ENCODE peak calls at places on chromosomes 4 and X, in six cellular contexts. One of them, this sample, is unnamed.

GRCh38 chr4:37802068-37802666 is 24.3 kb upstream of the PGM2 start:
- DNase-seq in mammary epithelial cell: peak; percentile 69
- DNase-seq in SK-N-SH: peak; percentile 63
- DNase-seq in psoas muscle: no peak
- DNase-seq in A673: peak; percentile 71
- DNase-seq in lower lobe of right lung: peak; percentile 60
- DNase-seq in this sample: no peak

GRCh38 chr4:825969-826330 is at the start of gene CPLX1:
- DNase-seq in mammary epithelial cell: no peak
- DNase-seq in SK-N-SH: peak; percentile 96
- DNase-seq in psoas muscle: peak; percentile 28
- DNase-seq in A673: peak; percentile 62
- DNase-seq in lower lobe of right lung: peak; percentile 44
- DNase-seq in this sample: no peak

GRCh38 chr4:14636563-14636962 is 365.7 kb upstream of the CPEB2 start:
- DNase-seq in mammary epithelial cell: no peak
- DNase-seq in SK-N-SH: no peak
- DNase-seq in psoas muscle: no peak
- DNase-seq in A673: no peak
- DNase-seq in lower lobe of right lung: no peak
- DNase-seq in this sample: no peak

GRCh38 chr4:122602277-122603142 is 18.4 kb downstream of the IL21 start:
- DNase-seq in mammary epithelial cell: peak; percentile 40
- DNase-seq in SK-N-SH: peak; percentile 8
- DNase-seq in psoas muscle: no peak
- DNase-seq in A673: peak; percentile 64
- DNase-seq in lower lobe of right lung: no peak
- DNase-seq in this sample: peak; percentile 13

GRCh38 chr4:147160908-147161513 is 215.3 kb upstream of the TTC29 start:
- DNase-seq in mammary epithelial cell: peak; percentile 49
- DNase-seq in SK-N-SH: peak; percentile 77
- DNase-seq in psoas muscle: no peak
- DNase-seq in A673: peak; percentile 76
- DNase-seq in lower lobe of right lung: no peak
- DNase-seq in this sample: no peak

GRCh38 chr4:56655209-56655626 is 25.9 kb downstream of the HOPX start:
- DNase-seq in mammary epithelial cell: no peak
- DNase-seq in SK-N-SH: peak; percentile 77
- DNase-seq in psoas muscle: peak; percentile 81
- DNase-seq in A673: no peak
- DNase-seq in lower lobe of right lung: no peak
- DNase-seq in this sample: no peak

GRCh38 chr4:85127653-85128052 is 161.2 kb upstream of the WDFY3 start:
- DNase-seq in mammary epithelial cell: peak; percentile 17
- DNase-seq in SK-N-SH: peak; percentile 77
- DNase-seq in psoas muscle: no peak
- DNase-seq in A673: peak; percentile 47
- DNase-seq in lower lobe of right lung: no peak
- DNase-seq in this sample: peak; percentile 18

GRCh38 chr4:98801259-98801725 is 127.6 kb downstream of the EIF4E start:
- DNase-seq in mammary epithelial cell: no peak
- DNase-seq in SK-N-SH: no peak
- DNase-seq in psoas muscle: no peak
- DNase-seq in A673: no peak
- DNase-seq in lower lobe of right lung: no peak
- DNase-seq in this sample: no peak

GRCh38 chrX:42106556-42106955 is 183.2 kb upstream of the CASK start:
- DNase-seq in mammary epithelial cell: no peak
- DNase-seq in SK-N-SH: no peak
- DNase-seq in psoas muscle: no peak
- DNase-seq in A673: no peak
- DNase-seq in lower lobe of right lung: no peak
- DNase-seq in this sample: no peak

GRCh38 chr4:40630335-40631021 is 814 bp upstream of the RBM47 start:
- DNase-seq in mammary epithelial cell: no peak
- DNase-seq in SK-N-SH: peak; percentile 21
- DNase-seq in psoas muscle: no peak
- DNase-seq in A673: no peak
- DNase-seq in lower lobe of right lung: peak; percentile 90
- DNase-seq in this sample: peak; percentile 78

GRCh38 chr4:34289962-34290361 is 1954.4 kb downstream of the ARAP2 start:
- DNase-seq in mammary epithelial cell: no peak
- DNase-seq in SK-N-SH: no peak
- DNase-seq in psoas muscle: no peak
- DNase-seq in A673: no peak
- DNase-seq in lower lobe of right lung: no peak
- DNase-seq in this sample: no peak

GRCh38 chr4:180949825-180950224 is 1293.4 kb upstream of the TENM3 start:
- DNase-seq in mammary epithelial cell: peak; percentile 93
- DNase-seq in SK-N-SH: no peak
- DNase-seq in psoas muscle: no peak
- DNase-seq in A673: no peak
- DNase-seq in lower lobe of right lung: no peak
- DNase-seq in this sample: no peak

GRCh38 chr4:76354517-76355473 is 48.3 kb downstream of the STBD1 start:
- DNase-seq in mammary epithelial cell: no peak
- DNase-seq in SK-N-SH: no peak
- DNase-seq in psoas muscle: no peak
- DNase-seq in A673: peak; percentile 25
- DNase-seq in lower lobe of right lung: no peak
- DNase-seq in this sample: no peak

GRCh38 chrX:38804481-38805293 is 3.4 kb downstream of the MID1IP1 start:
- DNase-seq in mammary epithelial cell: peak; percentile 52
- DNase-seq in SK-N-SH: peak; percentile 52
- DNase-seq in psoas muscle: peak; percentile 72
- DNase-seq in A673: peak; percentile 38
- DNase-seq in lower lobe of right lung: peak; percentile 54
- DNase-seq in this sample: peak; percentile 65

GRCh38 chr4:29553842-29554241 is 1166.3 kb upstream of the PCDH7 start:
- DNase-seq in mammary epithelial cell: peak; percentile 23
- DNase-seq in SK-N-SH: no peak
- DNase-seq in psoas muscle: no peak
- DNase-seq in A673: peak; percentile 33
- DNase-seq in lower lobe of right lung: no peak
- DNase-seq in this sample: no peak

GRCh38 chrX:7996414-7996813 is 69.2 kb upstream of the PNPLA4 start:
- DNase-seq in mammary epithelial cell: peak; percentile 19
- DNase-seq in SK-N-SH: peak; percentile 30
- DNase-seq in psoas muscle: no peak
- DNase-seq in A673: peak; percentile 50
- DNase-seq in lower lobe of right lung: no peak
- DNase-seq in this sample: no peak

GRCh38 chr4:64799751-64800150 is 390.5 kb upstream of the TECRL start:
- DNase-seq in mammary epithelial cell: no peak
- DNase-seq in SK-N-SH: no peak
- DNase-seq in psoas muscle: no peak
- DNase-seq in A673: no peak
- DNase-seq in lower lobe of right lung: peak; percentile 44
- DNase-seq in this sample: no peak

GRCh38 chr4:2172627-2173231 is 69.2 kb downstream of the HAUS3 start:
- DNase-seq in mammary epithelial cell: no peak
- DNase-seq in SK-N-SH: no peak
- DNase-seq in psoas muscle: no peak
- DNase-seq in A673: no peak
- DNase-seq in lower lobe of right lung: no peak
- DNase-seq in this sample: no peak

GRCh38 chr4:174222266-174222872 is 61.1 kb downstream of the FBXO8 start:
- DNase-seq in mammary epithelial cell: peak; percentile 14
- DNase-seq in SK-N-SH: no peak
- DNase-seq in psoas muscle: no peak
- DNase-seq in A673: peak; percentile 53
- DNase-seq in lower lobe of right lung: no peak
- DNase-seq in this sample: no peak

GRCh38 chrX:121671649-121672048 is 624.2 kb downstream of the GLUD2 start:
- DNase-seq in mammary epithelial cell: no peak
- DNase-seq in SK-N-SH: no peak
- DNase-seq in psoas muscle: no peak
- DNase-seq in A673: no peak
- DNase-seq in lower lobe of right lung: no peak
- DNase-seq in this sample: peak; percentile 4

GRCh38 chr4:138367942-138368341 is 125.8 kb upstream of the SLC7A11 start:
- DNase-seq in mammary epithelial cell: no peak
- DNase-seq in SK-N-SH: no peak
- DNase-seq in psoas muscle: no peak
- DNase-seq in A673: no peak
- DNase-seq in lower lobe of right lung: no peak
- DNase-seq in this sample: no peak

GRCh38 chr4:74632634-74633033 is 161.7 kb downstream of the BTC start:
- DNase-seq in mammary epithelial cell: peak; percentile 99
- DNase-seq in SK-N-SH: no peak
- DNase-seq in psoas muscle: no peak
- DNase-seq in A673: peak; percentile 21
- DNase-seq in lower lobe of right lung: peak; percentile 36
- DNase-seq in this sample: no peak

GRCh38 chr4:146134761-146135160 is 40.8 kb upstream of the LSM6 start:
- DNase-seq in mammary epithelial cell: peak; percentile 43
- DNase-seq in SK-N-SH: peak; percentile 18
- DNase-seq in psoas muscle: no peak
- DNase-seq in A673: peak; percentile 64
- DNase-seq in lower lobe of right lung: no peak
- DNase-seq in this sample: no peak

GRCh38 chrX:115459883-115460564 is 101.0 kb upstream of the PLS3 start:
- DNase-seq in mammary epithelial cell: no peak
- DNase-seq in SK-N-SH: no peak
- DNase-seq in psoas muscle: no peak
- DNase-seq in A673: no peak
- DNase-seq in lower lobe of right lung: no peak
- DNase-seq in this sample: no peak

GRCh38 chr4:53962516-53963225 is 101.7 kb downstream of the CHIC2 start:
- DNase-seq in mammary epithelial cell: peak; percentile 84
- DNase-seq in SK-N-SH: peak; percentile 43
- DNase-seq in psoas muscle: no peak
- DNase-seq in A673: no peak
- DNase-seq in lower lobe of right lung: no peak
- DNase-seq in this sample: no peak

GRCh38 chr4:99887837-99888236 is 6.4 kb downstream of the LAMTOR3 start:
- DNase-seq in mammary epithelial cell: no peak
- DNase-seq in SK-N-SH: no peak
- DNase-seq in psoas muscle: no peak
- DNase-seq in A673: no peak
- DNase-seq in lower lobe of right lung: no peak
- DNase-seq in this sample: no peak

GRCh38 chrX:11629593-11630211 is 36.0 kb downstream of the ARHGAP6 start:
- DNase-seq in mammary epithelial cell: peak; percentile 43
- DNase-seq in SK-N-SH: no peak
- DNase-seq in psoas muscle: peak; percentile 51
- DNase-seq in A673: no peak
- DNase-seq in lower lobe of right lung: peak; percentile 41
- DNase-seq in this sample: no peak

GRCh38 chr4:84279678-84280077 is 219.4 kb downstream of the NKX6-1 start:
- DNase-seq in mammary epithelial cell: no peak
- DNase-seq in SK-N-SH: no peak
- DNase-seq in psoas muscle: no peak
- DNase-seq in A673: no peak
- DNase-seq in lower lobe of right lung: no peak
- DNase-seq in this sample: no peak

GRCh38 chr4:33088713-33089112 is 2368.5 kb downstream of the PCDH7 start:
- DNase-seq in mammary epithelial cell: no peak
- DNase-seq in SK-N-SH: no peak
- DNase-seq in psoas muscle: no peak
- DNase-seq in A673: no peak
- DNase-seq in lower lobe of right lung: no peak
- DNase-seq in this sample: no peak

GRCh38 chr4:178137732-178138471 is 695.7 kb upstream of the AGA start:
- DNase-seq in mammary epithelial cell: no peak
- DNase-seq in SK-N-SH: no peak
- DNase-seq in psoas muscle: peak; percentile 41
- DNase-seq in A673: no peak
- DNase-seq in lower lobe of right lung: no peak
- DNase-seq in this sample: no peak

GRCh38 chr4:138199568-138200235 is 42.4 kb downstream of the SLC7A11 start:
- DNase-seq in mammary epithelial cell: peak; percentile 94
- DNase-seq in SK-N-SH: no peak
- DNase-seq in psoas muscle: no peak
- DNase-seq in A673: no peak
- DNase-seq in lower lobe of right lung: no peak
- DNase-seq in this sample: no peak

DNA sequence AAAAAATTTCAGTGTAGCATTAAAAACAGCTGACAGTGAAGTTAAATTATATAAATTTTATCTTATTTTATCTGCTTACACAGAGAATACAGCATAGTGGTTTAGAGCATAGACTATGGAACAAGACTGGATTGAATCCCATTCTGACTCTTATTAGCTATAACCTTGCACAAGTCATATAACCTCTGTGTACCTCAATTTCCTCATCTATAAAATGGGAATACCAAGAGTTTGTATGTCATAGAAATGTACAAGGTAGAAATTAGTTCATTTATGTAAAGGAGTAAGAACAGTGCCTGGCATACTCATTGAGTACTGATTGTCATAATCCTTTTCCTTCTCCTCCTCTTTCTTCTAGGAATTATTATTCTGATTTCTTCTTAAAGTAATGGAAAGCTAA is 25.7 kb downstream of the FAM13A start:
- DNase-seq in mammary epithelial cell: no peak
- DNase-seq in SK-N-SH: no peak
- DNase-seq in psoas muscle: no peak
- DNase-seq in A673: no peak
- DNase-seq in lower lobe of right lung: no peak
- DNase-seq in this sample: no peak
- H3K27me3 ChIP-seq in mammary epithelial cell: no peaks in the 10 kb centered on the region
- H3K27me3 ChIP-seq in SK-N-SH: no peaks in the 10 kb centered on the region
- H3K27me3 ChIP-seq in psoas muscle: no peaks in the 10 kb centered on the region
- H3K27me3 ChIP-seq in A673: no peaks in the 10 kb centered on the region
- H3K27me3 ChIP-seq in lower lobe of right lung: no peaks in the 10 kb centered on the region
- H3K27me3 ChIP-seq in this sample: no peaks in the 10 kb centered on the region

GRCh38 chrX:72273718-72274117 is 3.3 kb downstream of the RPS4X start:
- DNase-seq in mammary epithelial cell: peak; percentile 37
- DNase-seq in SK-N-SH: no peak
- DNase-seq in psoas muscle: no peak
- DNase-seq in A673: no peak
- DNase-seq in lower lobe of right lung: no peak
- DNase-seq in this sample: no peak
- H3K4me3 ChIP-seq in mammary epithelial cell: peak overlapping the region; percentile 97
- H3K4me3 ChIP-seq in SK-N-SH: peak overlapping the region; percentile 87
- H3K4me3 ChIP-seq in psoas muscle: no peak overlapping the region
- H3K4me3 ChIP-seq in A673: peak overlapping the region; percentile 89
- H3K4me3 ChIP-seq in lower lobe of right lung: no peak overlapping the region
- H3K4me3 ChIP-seq in this sample: no peak overlapping the region

DNA sequence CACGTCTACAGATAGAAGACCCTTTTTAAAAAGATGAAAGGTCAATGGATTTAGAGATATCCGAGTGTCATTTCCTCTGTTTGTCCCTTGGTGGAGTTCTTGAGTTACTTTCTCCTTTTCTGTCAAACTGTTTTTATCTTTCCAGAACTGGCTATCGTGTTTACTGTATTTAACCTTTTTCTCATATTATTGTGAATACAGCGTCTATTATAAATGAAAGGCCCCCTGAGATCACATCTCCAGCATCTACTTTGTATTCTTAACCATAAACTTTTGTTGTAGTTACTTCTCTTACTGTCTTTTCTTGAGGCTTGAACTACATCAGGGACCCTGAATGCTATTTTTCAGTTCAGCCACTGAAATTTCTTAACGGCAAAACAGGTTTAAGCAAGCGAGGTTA is 4.0 kb upstream of the PCDH7 start:
- DNase-seq in mammary epithelial cell: peak; percentile 19
- DNase-seq in SK-N-SH: peak; percentile 40
- DNase-seq in psoas muscle: no peak
- DNase-seq in A673: peak; percentile 78
- DNase-seq in lower lobe of right lung: no peak
- DNase-seq in this sample: no peak
- TF ChIP-seq CTCF in mammary epithelial cell: peak; percentile 60
- TF ChIP-seq CTCF in SK-N-SH: peak; percentile 67
- TF ChIP-seq CTCF in psoas muscle: no peak
- TF ChIP-seq CTCF in A673: peak; percentile 71
- TF ChIP-seq CTCF in lower lobe of right lung: peak; percentile 30
- TF ChIP-seq CTCF in this sample: peak; percentile 23

GRCh38 chr4:7158991-7159390 is 33.3 kb upstream of the SORCS2 start:
- DNase-seq in mammary epithelial cell: no peak
- DNase-seq in SK-N-SH: no peak
- DNase-seq in psoas muscle: peak; percentile 32
- DNase-seq in A673: no peak
- DNase-seq in lower lobe of right lung: no peak
- DNase-seq in this sample: no peak
- H3K27me3 ChIP-seq in mammary epithelial cell: peaks cover 5% of the 10 kb centered on the region
- H3K27me3 ChIP-seq in SK-N-SH: peaks cover 17% of the 10 kb centered on the region
- H3K27me3 ChIP-seq in psoas muscle: no peaks in the 10 kb centered on the region
- H3K27me3 ChIP-seq in A673: no peaks in the 10 kb centered on the region
- H3K27me3 ChIP-seq in lower lobe of right lung: no peaks in the 10 kb centered on the region
- H3K27me3 ChIP-seq in this sample: peaks cover 2% of the 10 kb centered on the region

This sample was measured in GM06990.